ENCODE peak calls at places on chromosome 15, in seven cellular contexts. P, K, T, C, N, E and M are unnamed samples.

GRCh38 chr15:26891448-26891881 is 24.6 kb downstream of the GABRA5 start:
- DNase-seq in P (no peak), K (no peak), T (peak; percentile 25), C (peak; percentile 54), N (peak; percentile 89), E (no peak), M (no peak)

GRCh38 chr15:70375006-70375409 is 277.3 kb upstream of the TLE3 start:
- DNase-seq in P (no peak), K (peak; percentile 93), T (peak; percentile 28), C (peak; percentile 65), N (no peak), E (no peak), M (no peak)

GRCh38 chr15:73792429-73792828 is 39.3 kb upstream of the INSYN1 start:
- DNase-seq in P (no peak), K (no peak), T (no peak), C (no peak), N (no peak), E (no peak), M (no peak)

GRCh38 chr15:34059476-34059875 is 20.5 kb upstream of the AVEN start:
- DNase-seq in P (no peak), K (no peak), T (no peak), C (no peak), N (no peak), E (no peak), M (no peak)

GRCh38 chr15:51696566-51696965 is 15.3 kb downstream of the SCG3 start:
- DNase-seq in P (no peak), K (no peak), T (no peak), C (no peak), N (no peak), E (no peak), M (no peak)

GRCh38 chr15:40240619-40241304 is 1.9 kb downstream of the PAK6 start:
- DNase-seq in P (no peak), K (no peak), T (no peak), C (no peak), N (no peak), E (no peak), M (no peak)

GRCh38 chr15:77753238-77753873 is 120.6 kb upstream of the LINGO1 start:
- DNase-seq in P (no peak), K (peak; percentile 45), T (no peak), C (no peak), N (peak; percentile 78), E (no peak), M (no peak)

GRCh38 chr15:88450125-88450798 is 16.9 kb downstream of the MRPL46 start:
- DNase-seq in P (no peak), K (peak; percentile 60), T (no peak), C (peak; percentile 54), N (peak; percentile 93), E (no peak), M (peak; percentile 49)

GRCh38 chr15:77702211-77702957 is 69.7 kb upstream of the LINGO1 start:
- DNase-seq in P (no peak), K (peak; percentile 41), T (no peak), C (no peak), N (peak; percentile 70), E (no peak), M (peak; percentile 39)

GRCh38 chr15:52331490-52332240 is 36.1 kb upstream of the MYO5C start:
- DNase-seq in P (no peak), K (peak; percentile 44), T (peak; percentile 30), C (peak; percentile 11), N (peak; percentile 11), E (peak; percentile 19), M (peak; percentile 21)

GRCh38 chr15:97993310-97993738 is 32.8 kb downstream of the ARRDC4 start:
- DNase-seq in P (no peak), K (no peak), T (no peak), C (peak; percentile 33), N (no peak), E (peak; percentile 73), M (no peak)

GRCh38 chr15:73710321-73710720 is 26.1 kb downstream of the CD276 start:
- DNase-seq in P (no peak), K (no peak), T (no peak), C (no peak), N (no peak), E (no peak), M (no peak)

GRCh38 chr15:69067296-69067695 is 52.8 kb downstream of the NOX5 start:
- DNase-seq in P (no peak), K (no peak), T (no peak), C (no peak), N (no peak), E (no peak), M (no peak)

GRCh38 chr15:51580385-51580784 is 42.2 kb downstream of the DMXL2 start:
- DNase-seq in P (no peak), K (no peak), T (no peak), C (no peak), N (no peak), E (peak; percentile 52), M (no peak)